ENCODE peak calls at places on chromosomes 5 and 9, in five cellular contexts. One of them, this sample, is unnamed.
A peak's percentile ranks its signal among the peaks of the same experiment; 100 is the strongest.

GRCh38 chr5:68405784-68406183 is 190.2 kb downstream of the PIK3R1 start:
- DNase-seq in fibroblast of mammary gland: no peak
- DNase-seq in Calu3: no peak
- DNase-seq in mesothelial cell of epicardium: no peak
- DNase-seq in heart left ventricle: no peak
- DNase-seq in this sample: no peak

GRCh38 chr9:16459421-16460148 is 410.9 kb downstream of the BNC2 start:
- DNase-seq in heart left ventricle: no peak
- DNase-seq in mesothelial cell of epicardium: no peak
- DNase-seq in Calu3: no peak
- DNase-seq in fibroblast of mammary gland: peak; percentile 37
- DNase-seq in this sample: no peak

GRCh38 chr9:35464056-35465025 is 25.6 kb upstream of the RUSC2 start:
- DNase-seq in mesothelial cell of epicardium: no peak
- DNase-seq in fibroblast of mammary gland: peak; percentile 77
- DNase-seq in heart left ventricle: no peak
- DNase-seq in Calu3: no peak
- DNase-seq in this sample: no peak

GRCh38 chr5:40734986-40735385 is 20.8 kb downstream of the TTC33 start:
- DNase-seq in Calu3: peak; percentile 53
- DNase-seq in mesothelial cell of epicardium: no peak
- DNase-seq in heart left ventricle: no peak
- DNase-seq in fibroblast of mammary gland: peak; percentile 44
- DNase-seq in this sample: no peak

GRCh38 chr5:119017999-119018398 is 29.7 kb upstream of the DTWD2 start:
- DNase-seq in mesothelial cell of epicardium: no peak
- DNase-seq in fibroblast of mammary gland: no peak
- DNase-seq in heart left ventricle: no peak
- DNase-seq in Calu3: no peak
- DNase-seq in this sample: no peak

GRCh38 chr5:147752033-147752432 is 30.5 kb downstream of the JAKMIP2 start:
- DNase-seq in heart left ventricle: no peak
- DNase-seq in fibroblast of mammary gland: no peak
- DNase-seq in mesothelial cell of epicardium: no peak
- DNase-seq in Calu3: no peak
- DNase-seq in this sample: no peak

GRCh38 chr9:69874301-69875060 is 53.9 kb downstream of the CFAP95 start:
- DNase-seq in mesothelial cell of epicardium: no peak
- DNase-seq in fibroblast of mammary gland: peak; percentile 34
- DNase-seq in heart left ventricle: peak; percentile 29
- DNase-seq in Calu3: no peak
- DNase-seq in this sample: no peak

GRCh38 chr5:98770158-98770910 is 3.1 kb upstream of the RGMB start:
- DNase-seq in fibroblast of mammary gland: peak; percentile 69
- DNase-seq in mesothelial cell of epicardium: peak; percentile 43
- DNase-seq in heart left ventricle: peak; percentile 40
- DNase-seq in Calu3: peak; percentile 58
- DNase-seq in this sample: peak; percentile 81

GRCh38 chr9:125829743-125830142 is 82.6 kb downstream of the PBX3 start:
- DNase-seq in Calu3: no peak
- DNase-seq in heart left ventricle: peak; percentile 27
- DNase-seq in fibroblast of mammary gland: peak; percentile 25
- DNase-seq in mesothelial cell of epicardium: no peak
- DNase-seq in this sample: peak; percentile 63

GRCh38 chr5:78523314-78524193 is 125.0 kb downstream of the LHFPL2 start:
- DNase-seq in mesothelial cell of epicardium: no peak
- DNase-seq in fibroblast of mammary gland: peak; percentile 34
- DNase-seq in Calu3: no peak
- DNase-seq in heart left ventricle: no peak
- DNase-seq in this sample: no peak

GRCh38 chr9:8627944-8628679 is 828.5 kb upstream of the DMAC1 start:
- DNase-seq in fibroblast of mammary gland: peak; percentile 46
- DNase-seq in mesothelial cell of epicardium: no peak
- DNase-seq in Calu3: no peak
- DNase-seq in heart left ventricle: no peak
- DNase-seq in this sample: no peak

GRCh38 chr5:79200573-79201183 is 35.3 kb upstream of the JMY start:
- DNase-seq in mesothelial cell of epicardium: no peak
- DNase-seq in fibroblast of mammary gland: peak; percentile 15
- DNase-seq in heart left ventricle: no peak
- DNase-seq in Calu3: peak; percentile 28
- DNase-seq in this sample: no peak

GRCh38 chr5:133760532-133760931 is 148.2 kb upstream of the FSTL4 start:
- DNase-seq in mesothelial cell of epicardium: no peak
- DNase-seq in Calu3: no peak
- DNase-seq in heart left ventricle: no peak
- DNase-seq in fibroblast of mammary gland: no peak
- DNase-seq in this sample: no peak

GRCh38 chr5:162990063-162990462 is 447.3 kb upstream of the CCNG1 start:
- DNase-seq in heart left ventricle: no peak
- DNase-seq in fibroblast of mammary gland: no peak
- DNase-seq in mesothelial cell of epicardium: no peak
- DNase-seq in Calu3: no peak
- DNase-seq in this sample: no peak

GRCh38 chr9:33815781-33816180 is 1.2 kb upstream of the UBE2R2 start:
- DNase-seq in fibroblast of mammary gland: no peak
- DNase-seq in mesothelial cell of epicardium: no peak
- DNase-seq in heart left ventricle: no peak
- DNase-seq in Calu3: no peak
- DNase-seq in this sample: no peak

GRCh38 chr9:33816327-33817252 is at the start of gene UBE2R2:
- DNase-seq in fibroblast of mammary gland: peak; percentile 88
- DNase-seq in Calu3: peak; percentile 75
- DNase-seq in heart left ventricle: peak; percentile 94
- DNase-seq in mesothelial cell of epicardium: peak; percentile 82
- DNase-seq in this sample: peak; percentile 95

GRCh38 chr9:33818832-33819500 is 2.0 kb downstream of the UBE2R2 start:
- DNase-seq in mesothelial cell of epicardium: no peak
- DNase-seq in fibroblast of mammary gland: peak; percentile 74
- DNase-seq in heart left ventricle: no peak
- DNase-seq in Calu3: no peak
- DNase-seq in this sample: no peak

GRCh38 chr9:33818167-33818831 is 1.3 kb downstream of the UBE2R2 start:
- DNase-seq in Calu3: peak; percentile 3
- DNase-seq in mesothelial cell of epicardium: no peak
- DNase-seq in fibroblast of mammary gland: no peak
- DNase-seq in heart left ventricle: no peak
- DNase-seq in this sample: no peak

DNA sequence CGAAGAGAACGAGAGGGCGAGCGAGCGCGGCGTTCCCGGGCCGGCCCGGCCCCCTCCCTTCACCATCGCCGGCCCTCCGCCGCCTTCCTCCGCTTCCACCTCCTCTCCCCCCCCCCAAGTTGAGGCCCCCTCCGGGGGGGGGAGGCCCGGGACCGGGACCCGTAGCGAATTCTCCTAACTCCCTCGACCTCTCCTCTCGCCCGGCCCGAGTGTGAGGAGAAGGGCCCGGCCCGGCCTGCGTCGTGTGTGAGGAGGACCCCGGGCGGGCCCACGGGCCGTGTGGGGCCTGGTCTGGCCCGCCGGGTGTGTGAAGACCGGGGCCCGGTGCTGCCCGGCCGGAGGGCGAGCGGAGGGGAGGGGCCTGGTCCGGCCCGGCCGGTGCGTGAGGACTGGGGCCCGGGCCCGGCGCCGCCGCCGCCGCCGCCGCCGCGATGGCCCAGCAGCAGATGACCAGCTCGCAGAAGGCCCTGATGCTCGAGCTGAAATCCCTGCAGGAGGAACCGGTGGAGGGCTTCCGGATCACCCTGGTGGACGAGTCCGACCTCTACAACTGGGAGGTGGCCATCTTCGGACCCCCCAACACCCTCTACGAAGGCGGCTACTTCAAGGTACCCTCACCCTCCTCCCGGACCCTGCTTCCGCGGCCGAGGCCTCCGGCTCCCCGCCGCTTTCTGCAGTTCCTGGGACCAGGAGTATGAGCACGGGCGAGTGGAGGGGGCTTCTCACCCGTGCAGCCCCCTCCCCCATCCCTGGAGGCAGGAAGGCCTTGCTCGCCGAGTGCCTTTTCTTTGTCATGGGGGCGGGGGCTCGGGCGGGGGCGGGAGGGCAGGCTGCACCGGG is 587 bp downstream of the UBE2R2 start:
- DNase-seq in fibroblast of mammary gland: peak; percentile 70
- DNase-seq in mesothelial cell of epicardium: peak; percentile 71
- DNase-seq in heart left ventricle: peak; percentile 60
- DNase-seq in Calu3: peak; percentile 60
- DNase-seq in this sample: no peak
- TF ChIP-seq CTCF in fibroblast of mammary gland: peak; percentile 29
- TF ChIP-seq CTCF in mesothelial cell of epicardium: no peak
- TF ChIP-seq CTCF in heart left ventricle: no peak
- TF ChIP-seq CTCF in Calu3: no peak
- TF ChIP-seq CTCF in this sample: peak; percentile 8

GRCh38 chr5:165232629-165233028 is 1727.2 kb downstream of the MAT2B start:
- DNase-seq in heart left ventricle: no peak
- DNase-seq in mesothelial cell of epicardium: no peak
- DNase-seq in fibroblast of mammary gland: no peak
- DNase-seq in Calu3: no peak
- DNase-seq in this sample: no peak
- TF ChIP-seq CTCF in heart left ventricle: no peak
- TF ChIP-seq CTCF in mesothelial cell of epicardium: no peak
- TF ChIP-seq CTCF in fibroblast of mammary gland: no peak
- TF ChIP-seq CTCF in Calu3: no peak
- TF ChIP-seq CTCF in this sample: no peak

GRCh38 chr9:3997492-3997891 is 302.4 kb downstream of the GLIS3 start:
- DNase-seq in fibroblast of mammary gland: no peak
- DNase-seq in Calu3: no peak
- DNase-seq in heart left ventricle: no peak
- DNase-seq in mesothelial cell of epicardium: no peak
- DNase-seq in this sample: no peak

GRCh38 chr9:3992222-3992621 is 307.6 kb downstream of the GLIS3 start:
- DNase-seq in Calu3: no peak
- DNase-seq in mesothelial cell of epicardium: no peak
- DNase-seq in heart left ventricle: no peak
- DNase-seq in fibroblast of mammary gland: no peak
- DNase-seq in this sample: no peak

GRCh38 chr9:3992924-3993323 is 306.9 kb downstream of the GLIS3 start:
- DNase-seq in mesothelial cell of epicardium: no peak
- DNase-seq in fibroblast of mammary gland: peak; percentile 47
- DNase-seq in Calu3: no peak
- DNase-seq in heart left ventricle: no peak
- DNase-seq in this sample: no peak

GRCh38 chr9:3989915-3990314 is 310.0 kb downstream of the GLIS3 start:
- DNase-seq in fibroblast of mammary gland: no peak
- DNase-seq in mesothelial cell of epicardium: no peak
- DNase-seq in heart left ventricle: no peak
- DNase-seq in Calu3: no peak
- DNase-seq in this sample: no peak

GRCh38 chr9:3993783-3994182 is 306.1 kb downstream of the GLIS3 start:
- DNase-seq in Calu3: no peak
- DNase-seq in fibroblast of mammary gland: no peak
- DNase-seq in heart left ventricle: no peak
- DNase-seq in mesothelial cell of epicardium: no peak
- DNase-seq in this sample: no peak
- TF ChIP-seq CTCF in Calu3: no peak
- TF ChIP-seq CTCF in fibroblast of mammary gland: no peak
- TF ChIP-seq CTCF in heart left ventricle: no peak
- TF ChIP-seq CTCF in mesothelial cell of epicardium: no peak
- TF ChIP-seq CTCF in this sample: no peak

GRCh38 chr5:74013222-74013621 is 387.2 kb downstream of the ARHGEF28 start:
- DNase-seq in Calu3: no peak
- DNase-seq in mesothelial cell of epicardium: no peak
- DNase-seq in heart left ventricle: no peak
- DNase-seq in fibroblast of mammary gland: no peak
- DNase-seq in this sample: no peak

GRCh38 chr5:74015716-74016115 is 389.7 kb downstream of the ARHGEF28 start:
- DNase-seq in fibroblast of mammary gland: no peak
- DNase-seq in mesothelial cell of epicardium: no peak
- DNase-seq in Calu3: no peak
- DNase-seq in heart left ventricle: no peak
- DNase-seq in this sample: no peak

GRCh38 chr5:74017786-74018211 is 391.8 kb downstream of the ARHGEF28 start:
- DNase-seq in mesothelial cell of epicardium: no peak
- DNase-seq in Calu3: no peak
- DNase-seq in heart left ventricle: no peak
- DNase-seq in fibroblast of mammary gland: peak; percentile 73
- DNase-seq in this sample: no peak

GRCh38 chr5:74017112-74017511 is 391.1 kb downstream of the ARHGEF28 start:
- DNase-seq in fibroblast of mammary gland: no peak
- DNase-seq in Calu3: peak; percentile 75
- DNase-seq in mesothelial cell of epicardium: no peak
- DNase-seq in heart left ventricle: no peak
- DNase-seq in this sample: no peak

DNA sequence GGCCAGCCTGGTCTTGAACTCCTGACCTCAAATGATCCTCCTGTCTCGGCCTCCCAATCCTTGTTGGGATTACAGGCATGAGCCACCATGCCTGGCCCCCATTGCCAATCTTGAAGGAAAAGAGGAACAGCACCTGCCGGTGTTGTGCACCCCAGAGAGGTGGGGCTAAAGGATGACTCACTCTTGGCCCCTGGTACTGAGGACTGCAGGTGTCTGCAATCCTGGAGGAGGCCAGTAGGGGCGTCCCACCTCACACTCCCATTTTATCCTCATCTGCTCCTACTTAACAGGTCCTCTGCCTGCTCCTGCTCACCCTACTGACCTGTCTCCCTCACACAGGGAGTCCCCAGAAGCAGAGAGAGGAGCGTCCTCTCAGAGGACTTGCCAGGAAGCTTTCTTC is 390.4 kb downstream of the ARHGEF28 start:
- DNase-seq in heart left ventricle: no peak
- DNase-seq in Calu3: peak; percentile 52
- DNase-seq in fibroblast of mammary gland: no peak
- DNase-seq in mesothelial cell of epicardium: no peak
- DNase-seq in this sample: no peak
- TF ChIP-seq CTCF in heart left ventricle: no peak
- TF ChIP-seq CTCF in Calu3: peak; percentile 47
- TF ChIP-seq CTCF in fibroblast of mammary gland: peak; percentile 24
- TF ChIP-seq CTCF in mesothelial cell of epicardium: no peak
- TF ChIP-seq CTCF in this sample: no peak

GRCh38 chr9:109779711-109780452 is at the start of gene PALM2AKAP2:
- DNase-seq in fibroblast of mammary gland: peak; percentile 54
- DNase-seq in Calu3: peak; percentile 47
- DNase-seq in mesothelial cell of epicardium: peak; percentile 81
- DNase-seq in heart left ventricle: peak; percentile 78
- DNase-seq in this sample: no peak
- TF ChIP-seq CTCF in fibroblast of mammary gland: no peak
- TF ChIP-seq CTCF in Calu3: no peak
- TF ChIP-seq CTCF in mesothelial cell of epicardium: no peak
- TF ChIP-seq CTCF in heart left ventricle: peak; percentile 52
- TF ChIP-seq CTCF in this sample: peak; percentile 31

GRCh38 chr5:38808666-38809343 is 37.0 kb upstream of the OSMR start:
- DNase-seq in heart left ventricle: no peak
- DNase-seq in fibroblast of mammary gland: no peak
- DNase-seq in mesothelial cell of epicardium: no peak
- DNase-seq in Calu3: no peak
- DNase-seq in this sample: no peak

GRCh38 chr5:38807570-38808461 is 38.0 kb upstream of the OSMR start:
- DNase-seq in heart left ventricle: peak; percentile 26
- DNase-seq in fibroblast of mammary gland: peak; percentile 80
- DNase-seq in mesothelial cell of epicardium: no peak
- DNase-seq in Calu3: no peak
- DNase-seq in this sample: no peak

GRCh38 chr5:38814879-38815278 is 30.9 kb upstream of the OSMR start:
- DNase-seq in heart left ventricle: no peak
- DNase-seq in mesothelial cell of epicardium: no peak
- DNase-seq in fibroblast of mammary gland: no peak
- DNase-seq in Calu3: no peak
- DNase-seq in this sample: no peak

GRCh38 chr5:38809388-38810359 is 36.1 kb upstream of the OSMR start:
- DNase-seq in heart left ventricle: peak; percentile 79
- DNase-seq in Calu3: peak; percentile 77
- DNase-seq in fibroblast of mammary gland: peak; percentile 90
- DNase-seq in mesothelial cell of epicardium: peak; percentile 86
- DNase-seq in this sample: peak; percentile 86
- TF ChIP-seq CTCF in heart left ventricle: peak; percentile 93
- TF ChIP-seq CTCF in Calu3: peak; percentile 72
- TF ChIP-seq CTCF in fibroblast of mammary gland: peak; percentile 98
- TF ChIP-seq CTCF in mesothelial cell of epicardium: peak; percentile 85
- TF ChIP-seq CTCF in this sample: peak; percentile 79

GRCh38 chr9:112750111-112750766 is at the start of gene SNX30:
- DNase-seq in heart left ventricle: peak; percentile 93
- DNase-seq in Calu3: peak; percentile 87
- DNase-seq in mesothelial cell of epicardium: peak; percentile 87
- DNase-seq in fibroblast of mammary gland: peak; percentile 81
- DNase-seq in this sample: peak; percentile 95
- TF ChIP-seq CTCF in heart left ventricle: no peak
- TF ChIP-seq CTCF in Calu3: no peak
- TF ChIP-seq CTCF in mesothelial cell of epicardium: no peak
- TF ChIP-seq CTCF in fibroblast of mammary gland: no peak
- TF ChIP-seq CTCF in this sample: no peak